ENCODE peak calls at places on chromosomes 12 and 14, in seven cellular contexts. L is Jurkat, Clone E6-1; E is activated CD4-positive, alpha-beta T cell treated with anti-CD3 and anti-CD28 coated beads, Interleukin-2, amount 10 ng/mL, durations not matched to agents 24 days and 14 days; V is NCI-H82; H is effector CD8-positive, alpha-beta T cell; W is AG08395; N is ovary. F is an unnamed sample.

GRCh38 chr14:92751819-92752218 is 3.4 kb upstream of the LGMN start:
- DNase-seq in L (peak; percentile 52), E (no peak), V (peak; percentile 54), H (no peak), W (no peak), N (no peak), F (no peak)

GRCh38 chr14:67461341-67461985 is 27.1 kb downstream of the TMEM229B start:
- DNase-seq in L (no peak), E (no peak), V (no peak), H (no peak), W (no peak), N (no peak), F (no peak)

GRCh38 chr12:124451016-124451415 is 116.4 kb downstream of the NCOR2 start:
- DNase-seq in L (peak; percentile 21), E (no peak), V (no peak), H (no peak), W (no peak), N (no peak), F (no peak)

GRCh38 chr12:106733660-106734059 is 40.8 kb upstream of the RIC8B start:
- DNase-seq in L (no peak), E (no peak), V (no peak), H (no peak), W (no peak), N (no peak), F (no peak)

GRCh38 chr12:85036241-85036707 is at the start of the genes LRRIQ1 and TSPAN19:
- DNase-seq in L (peak; percentile 89), E (peak; percentile 82), V (peak; percentile 99), H (no peak), W (peak; percentile 87), N (peak; percentile 12), F (peak; percentile 75)

GRCh38 chr12:113149361-113150150 is at the start of gene CFAP73:
- DNase-seq in L (peak; percentile 54), E (no peak), V (peak; percentile 93), H (no peak), W (peak; percentile 94), N (no peak), F (peak; percentile 91)

GRCh38 chr14:103066399-103066798 is 9.1 kb upstream of the CDC42BPB start:
- DNase-seq in L (no peak), E (no peak), V (no peak), H (no peak), W (no peak), N (peak; percentile 58), F (no peak)

GRCh38 chr14:103129301-103130016 is 6.2 kb downstream of the TNFAIP2 start:
- DNase-seq in L (no peak), E (no peak), V (no peak), H (no peak), W (no peak), N (no peak), F (peak; percentile 48)

GRCh38 chr14:61662437-61663311 is 32.6 kb upstream of the HIF1A start:
- DNase-seq in L (peak; percentile 41), E (peak; percentile 90), V (peak; percentile 27), H (no peak), W (peak; percentile 38), N (no peak), F (peak; percentile 19)

GRCh38 chr14:89137514-89138163 is 279.4 kb downstream of the FOXN3 start:
- DNase-seq in L (no peak), E (no peak), V (no peak), H (no peak), W (peak; percentile 97), N (no peak), F (no peak)

GRCh38 chr12:15446798-15447197 is 124.5 kb downstream of the PTPRO start:
- DNase-seq in L (no peak), E (no peak), V (no peak), H (no peak), W (no peak), N (no peak), F (no peak)

GRCh38 chr12:49763006-49763591 is 21.7 kb downstream of the TMBIM6 start:
- DNase-seq in L (peak; percentile 93), E (peak; percentile 93), V (peak; percentile 79), H (peak; percentile 75), W (peak; percentile 68), N (peak; percentile 65), F (peak; percentile 65)

GRCh38 chr12:64181504-64182291 is 40.4 kb downstream of the KICS2 start:
- DNase-seq in L (no peak), E (no peak), V (peak; percentile 32), H (no peak), W (peak; percentile 87), N (peak; percentile 56), F (peak; percentile 58)

GRCh38 chr12:7542046-7542445 is 38.5 kb upstream of the CD163 start:
- DNase-seq in L (no peak), E (no peak), V (no peak), H (no peak), W (no peak), N (no peak), F (no peak)

GRCh38 chr12:68611094-68611818 is 557 bp downstream of the RAP1B start:
- DNase-seq in L (peak; percentile 28), E (peak; percentile 86), V (peak; percentile 58), H (peak; percentile 17), W (peak; percentile 58), N (peak; percentile 70), F (peak; percentile 42)

GRCh38 chr12:52370906-52371608 is 3.8 kb upstream of the KRT85 start:
- DNase-seq in L (no peak), E (no peak), V (no peak), H (no peak), W (peak; percentile 89), N (peak; percentile 33), F (no peak)

GRCh38 chr14:102140027-102140749 is 491 bp downstream of the WDR20 start:
- DNase-seq in L (no peak), E (peak; percentile 84), V (peak; percentile 51), H (peak; percentile 17), W (peak; percentile 41), N (no peak), F (peak; percentile 49)

GRCh38 chr14:95291859-95292542 is 27.7 kb downstream of the CLMN start:
- DNase-seq in L (no peak), E (no peak), V (peak; percentile 67), H (no peak), W (no peak), N (peak; percentile 30), F (no peak)

F was measured in Caco-2.